ENCODE peak calls at places on chromosome 16, in five cellular contexts. J, F, S, C and W are unnamed samples.

GRCh38 chr16:1989209-1989825 is 453 bp upstream of the SYNGR3 start:
- DNase-seq in S (no peak), J (no peak), C (no peak), F (no peak), W (no peak)

GRCh38 chr16:66988197-66988788 is at the start of gene CES4A:
- DNase-seq in J (no peak), S (no peak), C (no peak), F (peak; percentile 54), W (no peak)

GRCh38 chr16:11793840-11794239 is 3.2 kb downstream of the ZC3H7A start:
- DNase-seq in S (no peak), F (no peak), J (no peak), C (no peak), W (no peak)

GRCh38 chr16:58195771-58196170 is 2.1 kb downstream of the CSNK2A2 start:
- DNase-seq in C (no peak), J (no peak), F (no peak), S (no peak), W (no peak)

GRCh38 chr16:67246945-67247697 is at the start of gene FHOD1:
- DNase-seq in S (peak; percentile 100), C (peak; percentile 99), F (peak; percentile 81), J (peak; percentile 99), W (peak; percentile 98)

GRCh38 chr16:769201-769769 is 8.8 kb downstream of the MSLN start:
- DNase-seq in S (no peak), F (no peak), C (no peak), J (no peak), W (no peak)

GRCh38 chr16:81745704-81746558 is 33.2 kb upstream of the PLCG2 start:
- DNase-seq in F (no peak), C (no peak), S (peak; percentile 91), J (peak; percentile 71), W (peak; percentile 78)

GRCh38 chr16:11236855-11237254 is 19.1 kb downstream of the SOCS1 start:
- DNase-seq in F (no peak), J (no peak), S (peak; percentile 80), C (peak; percentile 75), W (no peak)

GRCh38 chr16:2773188-2773968 is 3.7 kb downstream of the ELOB start:
- DNase-seq in C (no peak), S (no peak), J (no peak), F (no peak), W (no peak)

GRCh38 chr16:5330058-5330457 is 232.5 kb upstream of the EEF2KMT start:
- DNase-seq in S (no peak), C (no peak), F (no peak), J (no peak), W (no peak)

GRCh38 chr16:81170824-81171223 is 67.7 kb upstream of the BCO1 start:
- DNase-seq in C (no peak), J (no peak), S (no peak), F (no peak), W (no peak)

GRCh38 chr16:30971298-30971697 is 13.7 kb upstream of the HSD3B7 start:
- DNase-seq in S (no peak), J (no peak), C (no peak), F (no peak), W (no peak)

GRCh38 chr16:27189335-27189972 is 13.9 kb upstream of the KDM8 start:
- DNase-seq in F (no peak), S (no peak), J (peak; percentile 28), C (no peak), W (no peak)

GRCh38 chr16:58854392-58854791 is 120.3 kb upstream of the GOT2 start:
- DNase-seq in S (no peak), J (no peak), C (no peak), F (no peak), W (peak; percentile 51)

GRCh38 chr16:24069036-24069590 is 187.0 kb upstream of the CACNG3 start:
- DNase-seq in C (peak; percentile 75), S (no peak), F (no peak), J (no peak), W (no peak)

GRCh38 chr16:89557230-89557935 is 3.1 kb upstream of the RPL13 start:
- DNase-seq in F (no peak), J (peak; percentile 80), S (peak; percentile 92), C (no peak), W (peak; percentile 87)

GRCh38 chr16:86844691-86845090 is 266.3 kb downstream of the FOXL1 start:
- DNase-seq in S (no peak), J (peak; percentile 27), C (no peak), F (no peak), W (no peak)

GRCh38 chr16:75108792-75109731 is 7.5 kb downstream of the LDHD start:
- DNase-seq in F (peak; percentile 98), S (peak; percentile 94), C (peak; percentile 94), J (peak; percentile 94), W (no peak)

GRCh38 chr16:13529193-13529982 is 390.6 kb upstream of the ERCC4 start:
- DNase-seq in F (no peak), C (peak; percentile 29), S (no peak), J (no peak), W (no peak)

GRCh38 chr16:25176136-25176535 is 40.6 kb upstream of the AQP8 start:
- DNase-seq in S (no peak), J (no peak), C (no peak), F (no peak), W (no peak)

GRCh38 chr16:58499615-58500328 is at the start of gene NDRG4:
- DNase-seq in C (no peak), S (peak; percentile 72), F (peak; percentile 7), J (peak; percentile 49), W (peak; percentile 75)

GRCh38 chr16:56610017-56610608 is 1.7 kb downstream of the MT2A start:
- DNase-seq in F (peak; percentile 85), S (no peak), J (peak; percentile 47), C (no peak), W (no peak)

GRCh38 chr16:56610609-56611111 is 2.3 kb downstream of the MT2A start:
- DNase-seq in F (no peak), S (no peak), J (no peak), C (no peak), W (no peak)

GRCh38 chr16:56608043-56608875 is at the start of gene MT2A:
- DNase-seq in S (peak; percentile 99), J (peak; percentile 97), C (peak; percentile 98), F (peak; percentile 86), W (peak; percentile 96)

GRCh38 chr16:56608876-56609462 is 585 bp downstream of the MT2A start:
- DNase-seq in F (no peak), C (no peak), S (no peak), J (no peak), W (no peak)

GRCh38 chr16:56609463-56609921 is 1.1 kb downstream of the MT2A start:
- DNase-seq in S (no peak), J (peak; percentile 81), C (no peak), F (peak; percentile 83), W (peak; percentile 84)
- TF ChIP-seq CTCF in S (no peak), J (no peak), C (peak; percentile 16), F (no peak), W (no peak)

GRCh38 chr16:88536510-88536909 is 33.7 kb upstream of the ZC3H18 start:
- DNase-seq in C (no peak), S (peak; percentile 65), F (no peak), J (no peak), W (no peak)

GRCh38 chr16:88537864-88538263 is 32.3 kb upstream of the ZC3H18 start:
- DNase-seq in F (no peak), S (peak; percentile 34), J (no peak), C (no peak), W (no peak)

GRCh38 chr16:88538366-88539060 is 31.7 kb upstream of the ZC3H18 start:
- DNase-seq in F (no peak), S (peak; percentile 67), C (no peak), J (no peak), W (no peak)

GRCh38 chr16:88535857-88536222 is 34.4 kb upstream of the ZC3H18 start:
- DNase-seq in C (no peak), S (no peak), F (no peak), J (no peak), W (no peak)

GRCh38 chr16:88536971-88537751 is 33.0 kb upstream of the ZC3H18 start:
- DNase-seq in S (peak; percentile 80), F (no peak), C (no peak), J (no peak), W (no peak)
- TF ChIP-seq CTCF in S (no peak), F (peak; percentile 45), C (no peak), J (no peak), W (no peak)

DNA sequence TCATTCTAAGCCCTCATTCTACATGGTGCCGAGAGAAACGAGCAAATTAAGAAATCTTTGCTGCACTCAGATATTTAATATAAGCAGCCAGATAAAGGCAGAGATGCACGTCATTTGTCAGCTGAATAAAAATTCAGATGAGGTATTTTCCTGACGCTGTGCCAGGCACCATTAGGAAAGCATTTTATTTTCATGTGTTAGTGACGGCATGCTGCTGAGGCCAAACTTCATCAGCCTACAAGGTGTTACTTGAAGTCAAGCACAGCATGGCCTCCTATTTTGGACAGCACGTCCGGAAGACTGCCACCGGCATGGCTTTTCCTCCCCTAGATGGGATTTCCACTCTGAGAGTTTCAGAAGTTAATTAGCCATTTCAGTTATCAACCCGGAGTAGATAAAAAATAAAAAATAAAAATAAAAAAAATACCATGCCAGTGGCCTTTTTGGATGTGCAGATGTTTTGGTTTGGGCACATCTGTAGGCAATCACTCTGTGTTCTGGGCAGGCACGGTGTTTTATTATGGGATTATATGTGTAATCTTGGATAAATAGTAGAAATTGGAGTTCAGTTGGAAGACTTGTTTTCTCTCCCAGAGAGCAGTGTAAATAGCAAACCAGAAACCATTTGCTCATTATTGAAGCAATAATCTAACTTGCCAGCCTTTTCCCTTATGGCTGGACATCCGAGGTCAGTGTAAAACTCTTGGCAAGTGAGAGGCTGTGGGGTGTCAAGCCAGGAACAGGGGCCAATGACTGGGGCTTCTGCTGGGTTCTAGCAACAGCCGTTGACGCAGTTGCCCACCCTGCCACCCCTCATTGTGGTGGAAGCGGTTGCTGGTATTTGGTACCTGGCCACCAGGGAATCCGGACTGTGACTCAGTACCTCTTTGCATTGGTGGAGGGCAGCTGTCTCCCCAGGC is 70.1 kb downstream of the IRX3 start:
- DNase-seq in F (no peak), S (no peak), C (no peak), J (no peak), W (no peak)
- TF ChIP-seq CTCF in F (no peak), S (no peak), C (no peak), J (no peak), W (no peak)

GRCh38 chr16:29947897-29948296 is 14.0 kb upstream of the TMEM219 start:
- DNase-seq in C (no peak), J (no peak), F (no peak), S (no peak), W (no peak)

GRCh38 chr16:29940656-29941055 is 14.6 kb upstream of the KCTD13 start:
- DNase-seq in J (no peak), F (no peak), C (no peak), S (no peak), W (no peak)

DNA sequence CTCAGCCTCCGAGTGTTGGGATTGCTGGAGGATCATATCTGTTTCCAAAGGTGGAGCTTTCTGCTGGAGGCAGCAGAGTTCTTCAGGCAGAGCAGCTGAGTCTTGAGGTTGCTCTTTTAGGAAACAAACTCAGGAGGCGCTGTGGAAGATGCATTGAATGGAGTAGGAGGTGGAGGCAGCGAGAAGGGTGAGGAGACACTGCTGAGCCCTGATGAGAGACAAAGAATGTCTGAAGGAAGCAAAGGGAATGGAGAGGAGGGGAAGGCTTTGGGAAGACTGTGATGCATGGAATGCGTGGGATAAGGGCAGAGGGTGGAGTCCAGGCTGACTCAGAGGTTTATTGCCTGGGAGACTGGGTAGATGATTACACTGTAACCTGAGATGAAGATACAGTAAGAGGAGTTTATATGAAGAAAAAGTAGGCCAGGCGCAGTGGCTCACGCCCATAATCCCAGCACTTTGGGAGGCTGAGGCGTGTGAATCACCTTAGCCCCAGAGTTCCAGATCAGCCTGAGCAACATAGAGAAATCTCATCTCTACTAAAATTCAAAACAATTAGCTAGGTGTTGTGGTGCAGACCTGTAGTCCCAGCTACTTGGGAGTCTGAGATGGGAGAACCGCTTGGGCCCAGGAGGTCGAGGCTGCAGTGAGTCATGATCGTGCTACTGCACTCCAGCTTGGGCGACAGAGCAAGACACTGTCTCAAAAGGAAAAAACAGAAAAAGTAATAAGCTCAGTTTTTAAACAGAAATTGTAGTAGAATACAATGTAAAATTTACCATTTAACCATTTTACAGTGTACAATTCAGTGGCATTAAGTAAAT is 17.8 kb upstream of the TMEM219 start:
- DNase-seq in C (no peak), S (no peak), F (peak; percentile 98), J (peak; percentile 41), W (no peak)
- TF ChIP-seq CTCF in C (peak; percentile 17), S (no peak), F (peak; percentile 68), J (no peak), W (no peak)